ENCODE peak calls at places on chromosomes 1 and 21, in seven cellular contexts. One of them, this sample, is unnamed.
A peak's percentile ranks its signal among the peaks of the same experiment; 100 is the strongest.

GRCh38 chr1:90723561-90724108 is 6.5 kb upstream of the BARHL2 start:
- DNase-seq in AG10803: no peak
- DNase-seq in Panc1: no peak
- DNase-seq in cardiac muscle cell: no peak
- DNase-seq in IMR-90: no peak
- DNase-seq in BE2C: no peak
- DNase-seq in epithelial cell of proximal tubule: no peak
- DNase-seq in this sample: no peak

GRCh38 chr1:100187912-100188311 is 9.9 kb upstream of the LRRC39 start:
- DNase-seq in IMR-90: peak; percentile 26
- DNase-seq in epithelial cell of proximal tubule: peak; percentile 69
- DNase-seq in AG10803: peak; percentile 77
- DNase-seq in Panc1: no peak
- DNase-seq in cardiac muscle cell: peak; percentile 92
- DNase-seq in BE2C: no peak
- DNase-seq in this sample: peak; percentile 61

GRCh38 chr1:42674214-42674613 is 8.0 kb upstream of the YBX1 start:
- DNase-seq in AG10803: no peak
- DNase-seq in cardiac muscle cell: peak; percentile 24
- DNase-seq in Panc1: no peak
- DNase-seq in epithelial cell of proximal tubule: no peak
- DNase-seq in IMR-90: no peak
- DNase-seq in BE2C: no peak
- DNase-seq in this sample: no peak

GRCh38 chr1:183238071-183238470 is 52.0 kb downstream of the LAMC2 start:
- DNase-seq in BE2C: no peak
- DNase-seq in IMR-90: peak; percentile 69
- DNase-seq in epithelial cell of proximal tubule: no peak
- DNase-seq in cardiac muscle cell: peak; percentile 24
- DNase-seq in AG10803: peak; percentile 58
- DNase-seq in Panc1: no peak
- DNase-seq in this sample: peak; percentile 43

GRCh38 chr1:227299238-227299637 is 19.1 kb downstream of the CDC42BPA start:
- DNase-seq in cardiac muscle cell: peak; percentile 68
- DNase-seq in IMR-90: peak; percentile 61
- DNase-seq in epithelial cell of proximal tubule: no peak
- DNase-seq in BE2C: no peak
- DNase-seq in AG10803: peak; percentile 60
- DNase-seq in Panc1: no peak
- DNase-seq in this sample: peak; percentile 70

GRCh38 chr1:91876040-91876470 is 9.9 kb downstream of the TGFBR3 start:
- DNase-seq in epithelial cell of proximal tubule: no peak
- DNase-seq in BE2C: no peak
- DNase-seq in cardiac muscle cell: no peak
- DNase-seq in AG10803: no peak
- DNase-seq in Panc1: no peak
- DNase-seq in IMR-90: no peak
- DNase-seq in this sample: no peak

GRCh38 chr1:247444571-247444970 is 13.3 kb downstream of the OR2B11 start:
- DNase-seq in BE2C: no peak
- DNase-seq in Panc1: no peak
- DNase-seq in AG10803: no peak
- DNase-seq in cardiac muscle cell: no peak
- DNase-seq in epithelial cell of proximal tubule: no peak
- DNase-seq in IMR-90: no peak
- DNase-seq in this sample: no peak

GRCh38 chr1:17425806-17426205 is 13.7 kb downstream of the RCC2 start:
- DNase-seq in AG10803: no peak
- DNase-seq in BE2C: no peak
- DNase-seq in cardiac muscle cell: no peak
- DNase-seq in epithelial cell of proximal tubule: no peak
- DNase-seq in Panc1: no peak
- DNase-seq in IMR-90: no peak
- DNase-seq in this sample: no peak

GRCh38 chr1:201126832-201127754 is at the start of gene ASCL5:
- DNase-seq in IMR-90: peak; percentile 59
- DNase-seq in AG10803: no peak
- DNase-seq in epithelial cell of proximal tubule: no peak
- DNase-seq in Panc1: no peak
- DNase-seq in BE2C: no peak
- DNase-seq in cardiac muscle cell: no peak
- DNase-seq in this sample: no peak

GRCh38 chr1:100250264-100250663 is 630 bp upstream of the DBT start:
- DNase-seq in epithelial cell of proximal tubule: no peak
- DNase-seq in BE2C: no peak
- DNase-seq in cardiac muscle cell: no peak
- DNase-seq in IMR-90: no peak
- DNase-seq in AG10803: no peak
- DNase-seq in Panc1: no peak
- DNase-seq in this sample: peak; percentile 16

GRCh38 chr1:9207715-9208114 is 26.9 kb upstream of the H6PD start:
- DNase-seq in Panc1: no peak
- DNase-seq in cardiac muscle cell: no peak
- DNase-seq in epithelial cell of proximal tubule: no peak
- DNase-seq in BE2C: no peak
- DNase-seq in AG10803: no peak
- DNase-seq in IMR-90: peak; percentile 70
- DNase-seq in this sample: no peak

GRCh38 chr1:201365251-201365650 is 12.2 kb downstream of the TNNT2 start:
- DNase-seq in Panc1: no peak
- DNase-seq in epithelial cell of proximal tubule: no peak
- DNase-seq in cardiac muscle cell: no peak
- DNase-seq in IMR-90: no peak
- DNase-seq in AG10803: no peak
- DNase-seq in BE2C: no peak
- DNase-seq in this sample: no peak

GRCh38 chr1:91245437-91245836 is 159.2 kb downstream of the HFM1 start:
- DNase-seq in cardiac muscle cell: no peak
- DNase-seq in AG10803: no peak
- DNase-seq in Panc1: no peak
- DNase-seq in BE2C: no peak
- DNase-seq in IMR-90: no peak
- DNase-seq in epithelial cell of proximal tubule: no peak
- DNase-seq in this sample: no peak

GRCh38 chr21:27564684-27565280 is 597.9 kb upstream of the ADAMTS5 start:
- DNase-seq in AG10803: peak; percentile 69
- DNase-seq in BE2C: peak; percentile 67
- DNase-seq in epithelial cell of proximal tubule: no peak
- DNase-seq in Panc1: no peak
- DNase-seq in IMR-90: peak; percentile 70
- DNase-seq in cardiac muscle cell: peak; percentile 71
- DNase-seq in this sample: peak; percentile 60

GRCh38 chr1:38489844-38490270 is 369.7 kb downstream of the RRAGC start:
- DNase-seq in IMR-90: peak; percentile 2
- DNase-seq in Panc1: no peak
- DNase-seq in epithelial cell of proximal tubule: no peak
- DNase-seq in AG10803: no peak
- DNase-seq in BE2C: peak; percentile 60
- DNase-seq in cardiac muscle cell: peak; percentile 19
- DNase-seq in this sample: peak; percentile 1

GRCh38 chr1:77126309-77126708 is 92.9 kb downstream of the PIGK start:
- DNase-seq in AG10803: peak; percentile 83
- DNase-seq in IMR-90: peak; percentile 80
- DNase-seq in BE2C: peak; percentile 28
- DNase-seq in cardiac muscle cell: peak; percentile 84
- DNase-seq in epithelial cell of proximal tubule: peak; percentile 37
- DNase-seq in Panc1: peak; percentile 47
- DNase-seq in this sample: peak; percentile 78

GRCh38 chr1:241990040-241990439 is 8.9 kb downstream of the MAP1LC3C start:
- DNase-seq in Panc1: no peak
- DNase-seq in epithelial cell of proximal tubule: peak; percentile 93
- DNase-seq in IMR-90: peak; percentile 82
- DNase-seq in cardiac muscle cell: peak; percentile 91
- DNase-seq in AG10803: peak; percentile 95
- DNase-seq in BE2C: peak; percentile 95
- DNase-seq in this sample: peak; percentile 94

GRCh38 chr1:172109357-172109756 is 268.1 kb downstream of the DNM3 start:
- DNase-seq in cardiac muscle cell: peak; percentile 17
- DNase-seq in AG10803: peak; percentile 62
- DNase-seq in epithelial cell of proximal tubule: no peak
- DNase-seq in Panc1: no peak
- DNase-seq in IMR-90: peak; percentile 22
- DNase-seq in BE2C: peak; percentile 11
- DNase-seq in this sample: peak; percentile 54

GRCh38 chr1:94792473-94792875 is 27.7 kb upstream of the SLC44A3 start:
- DNase-seq in IMR-90: peak; percentile 67
- DNase-seq in cardiac muscle cell: peak; percentile 51
- DNase-seq in BE2C: no peak
- DNase-seq in Panc1: no peak
- DNase-seq in epithelial cell of proximal tubule: no peak
- DNase-seq in AG10803: peak; percentile 72
- DNase-seq in this sample: peak; percentile 59

GRCh38 chr1:96520542-96520941 is 201.0 kb upstream of the PTBP2 start:
- DNase-seq in IMR-90: no peak
- DNase-seq in AG10803: peak; percentile 53
- DNase-seq in BE2C: no peak
- DNase-seq in Panc1: no peak
- DNase-seq in epithelial cell of proximal tubule: no peak
- DNase-seq in cardiac muscle cell: peak; percentile 67
- DNase-seq in this sample: peak; percentile 28

GRCh38 chr21:44378646-44379581 is 25.5 kb downstream of the TRPM2 start:
- DNase-seq in AG10803: no peak
- DNase-seq in Panc1: no peak
- DNase-seq in cardiac muscle cell: no peak
- DNase-seq in IMR-90: no peak
- DNase-seq in BE2C: no peak
- DNase-seq in epithelial cell of proximal tubule: no peak
- DNase-seq in this sample: no peak

GRCh38 chr1:43521078-43521477 is 9.6 kb upstream of the PTPRF start:
- DNase-seq in epithelial cell of proximal tubule: no peak
- DNase-seq in cardiac muscle cell: no peak
- DNase-seq in AG10803: no peak
- DNase-seq in IMR-90: no peak
- DNase-seq in Panc1: no peak
- DNase-seq in BE2C: no peak
- DNase-seq in this sample: no peak

DNA sequence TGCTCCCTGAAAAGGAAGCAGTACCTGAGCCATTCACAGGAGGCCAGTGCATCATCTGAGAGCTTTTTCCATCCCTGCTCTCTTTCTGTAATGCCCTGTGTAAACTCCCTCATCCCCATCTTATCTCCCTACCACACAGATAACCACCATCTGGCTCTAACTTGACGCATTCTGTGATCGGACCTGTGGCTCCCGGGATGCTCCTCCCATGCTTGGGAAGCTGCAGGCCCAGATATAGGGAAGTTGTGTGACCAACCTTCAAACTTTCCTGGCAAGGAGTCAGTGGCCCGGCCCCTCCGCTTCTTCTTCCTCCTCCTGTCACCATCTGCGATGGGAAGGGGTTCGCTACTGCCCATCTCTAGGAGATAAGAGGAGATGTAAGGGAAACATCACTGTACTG is 21.1 kb downstream of the MKNK1 start:
- DNase-seq in Panc1: no peak
- DNase-seq in cardiac muscle cell: peak; percentile 34
- DNase-seq in epithelial cell of proximal tubule: no peak
- DNase-seq in IMR-90: no peak
- DNase-seq in BE2C: no peak
- DNase-seq in AG10803: no peak
- DNase-seq in this sample: peak; percentile 36
- TF ChIP-seq CTCF in Panc1: no peak
- TF ChIP-seq CTCF in cardiac muscle cell: no peak
- TF ChIP-seq CTCF in epithelial cell of proximal tubule: no peak
- TF ChIP-seq CTCF in IMR-90: no peak
- TF ChIP-seq CTCF in BE2C: no peak
- TF ChIP-seq CTCF in AG10803: no peak
- TF ChIP-seq CTCF in this sample: no peak

GRCh38 chr1:27672750-27673112 is 739 bp upstream of the IFI6 start:
- DNase-seq in epithelial cell of proximal tubule: no peak
- DNase-seq in Panc1: no peak
- DNase-seq in cardiac muscle cell: peak; percentile 33
- DNase-seq in IMR-90: peak; percentile 55
- DNase-seq in AG10803: peak; percentile 54
- DNase-seq in BE2C: no peak
- DNase-seq in this sample: peak; percentile 35
- H3K4me3 ChIP-seq in epithelial cell of proximal tubule: peak overlapping the region; percentile 63
- H3K4me3 ChIP-seq in Panc1: peak overlapping the region; percentile 50
- H3K4me3 ChIP-seq in cardiac muscle cell: peak overlapping the region; percentile 27
- H3K4me3 ChIP-seq in IMR-90: peak overlapping the region; percentile 48
- H3K4me3 ChIP-seq in AG10803: peak overlapping the region; percentile 78
- H3K4me3 ChIP-seq in BE2C: peak overlapping the region; percentile 56
- H3K4me3 ChIP-seq in this sample: peak overlapping the region; percentile 71

GRCh38 chr1:106222415-106222814 is 834.1 kb upstream of the PRMT6 start:
- DNase-seq in AG10803: no peak
- DNase-seq in epithelial cell of proximal tubule: no peak
- DNase-seq in Panc1: no peak
- DNase-seq in IMR-90: no peak
- DNase-seq in BE2C: no peak
- DNase-seq in cardiac muscle cell: peak; percentile 41
- DNase-seq in this sample: no peak

DNA sequence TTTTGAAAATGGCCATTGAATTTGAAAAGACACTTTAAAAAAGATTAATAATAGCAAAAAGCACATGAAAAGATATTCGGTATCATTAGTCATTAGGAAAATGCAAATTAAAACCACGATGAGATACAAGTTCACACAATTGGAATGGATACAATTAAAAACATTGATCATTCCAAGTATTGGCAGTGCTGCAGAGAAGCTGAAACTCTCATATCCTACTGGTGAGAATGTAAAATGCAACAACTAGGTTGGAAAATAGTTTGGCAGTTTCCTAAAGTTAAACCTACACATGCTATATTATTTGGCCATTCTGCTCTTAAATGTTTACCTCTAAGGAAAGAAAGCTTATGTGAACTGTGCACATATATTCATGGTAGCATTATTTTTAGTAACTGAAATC is 838.7 kb upstream of the PRMT6 start:
- DNase-seq in BE2C: no peak
- DNase-seq in IMR-90: no peak
- DNase-seq in AG10803: no peak
- DNase-seq in Panc1: no peak
- DNase-seq in epithelial cell of proximal tubule: no peak
- DNase-seq in cardiac muscle cell: no peak
- DNase-seq in this sample: no peak
- TF ChIP-seq CTCF in BE2C: peak; percentile 49
- TF ChIP-seq CTCF in IMR-90: no peak
- TF ChIP-seq CTCF in AG10803: no peak
- TF ChIP-seq CTCF in Panc1: peak; percentile 3
- TF ChIP-seq CTCF in epithelial cell of proximal tubule: peak; percentile 32
- TF ChIP-seq CTCF in cardiac muscle cell: no peak
- TF ChIP-seq CTCF in this sample: no peak

GRCh38 chr1:37478890-37479254 is 4.5 kb downstream of the ZC3H12A start:
- DNase-seq in epithelial cell of proximal tubule: no peak
- DNase-seq in IMR-90: peak; percentile 50
- DNase-seq in cardiac muscle cell: peak; percentile 74
- DNase-seq in BE2C: no peak
- DNase-seq in Panc1: no peak
- DNase-seq in AG10803: peak; percentile 80
- DNase-seq in this sample: peak; percentile 70

GRCh38 chr1:37480581-37481288 is 6.4 kb downstream of the ZC3H12A start:
- DNase-seq in epithelial cell of proximal tubule: no peak
- DNase-seq in cardiac muscle cell: no peak
- DNase-seq in Panc1: no peak
- DNase-seq in BE2C: no peak
- DNase-seq in IMR-90: no peak
- DNase-seq in AG10803: no peak
- DNase-seq in this sample: no peak

GRCh38 chr1:37481289-37482003 is 7.1 kb downstream of the ZC3H12A start:
- DNase-seq in cardiac muscle cell: no peak
- DNase-seq in AG10803: no peak
- DNase-seq in IMR-90: no peak
- DNase-seq in Panc1: no peak
- DNase-seq in BE2C: no peak
- DNase-seq in epithelial cell of proximal tubule: no peak
- DNase-seq in this sample: no peak

GRCh38 chr1:37479255-37480124 is 5.1 kb downstream of the ZC3H12A start:
- DNase-seq in IMR-90: peak; percentile 90
- DNase-seq in Panc1: no peak
- DNase-seq in epithelial cell of proximal tubule: no peak
- DNase-seq in AG10803: peak; percentile 91
- DNase-seq in BE2C: no peak
- DNase-seq in cardiac muscle cell: peak; percentile 85
- DNase-seq in this sample: peak; percentile 91

GRCh38 chr1:37480125-37480466 is 5.7 kb downstream of the ZC3H12A start:
- DNase-seq in cardiac muscle cell: no peak
- DNase-seq in AG10803: no peak
- DNase-seq in IMR-90: no peak
- DNase-seq in epithelial cell of proximal tubule: no peak
- DNase-seq in Panc1: no peak
- DNase-seq in BE2C: no peak
- DNase-seq in this sample: no peak
- H3K4me3 ChIP-seq in cardiac muscle cell: no peak overlapping the region
- H3K4me3 ChIP-seq in AG10803: peak overlapping the region; percentile 84
- H3K4me3 ChIP-seq in IMR-90: no peak overlapping the region
- H3K4me3 ChIP-seq in epithelial cell of proximal tubule: peak overlapping the region; percentile 71
- H3K4me3 ChIP-seq in Panc1: no peak overlapping the region
- H3K4me3 ChIP-seq in BE2C: no peak overlapping the region
- H3K4me3 ChIP-seq in this sample: peak overlapping the region; percentile 81